ENCODE peak calls at places on chromosomes 16 and 17, in ten cellular contexts. One of them, this sample, is unnamed.

GRCh38 chr16:80991792-80992430 is 14.8 kb downstream of the CMC2 start:
- DNase-seq in colonic mucosa: no peak
- DNase-seq in tibial nerve: no peak
- DNase-seq in heart left ventricle: no peak
- DNase-seq in fibroblast of villous mesenchyme: no peak
- DNase-seq in upper lobe of right lung: no peak
- DNase-seq in cardiac fibroblast: no peak
- DNase-seq in lung: no peak
- DNase-seq in D721Med: no peak
- DNase-seq in progenitor cell of endocrine pancreas: no peak
- DNase-seq in this sample: no peak

GRCh38 chr17:8728251-8728925 is 16.2 kb downstream of the CCDC42 start:
- DNase-seq in fibroblast of villous mesenchyme: no peak
- DNase-seq in upper lobe of right lung: no peak
- DNase-seq in lung: no peak
- DNase-seq in progenitor cell of endocrine pancreas: no peak
- DNase-seq in tibial nerve: no peak
- DNase-seq in D721Med: no peak
- DNase-seq in cardiac fibroblast: peak
- DNase-seq in heart left ventricle: no peak
- DNase-seq in colonic mucosa: no peak
- DNase-seq in this sample: no peak

GRCh38 chr16:67886387-67886786 is 1.7 kb downstream of the NRN1L start:
- DNase-seq in D721Med: no peak
- DNase-seq in cardiac fibroblast: no peak
- DNase-seq in heart left ventricle: no peak
- DNase-seq in colonic mucosa: no peak
- DNase-seq in upper lobe of right lung: peak
- DNase-seq in progenitor cell of endocrine pancreas: no peak
- DNase-seq in lung: peak
- DNase-seq in fibroblast of villous mesenchyme: no peak
- DNase-seq in tibial nerve: no peak
- DNase-seq in this sample: no peak

GRCh38 chr17:34135841-34136240 is 119.2 kb upstream of the CCL2 start:
- DNase-seq in tibial nerve: no peak
- DNase-seq in D721Med: no peak
- DNase-seq in lung: no peak
- DNase-seq in upper lobe of right lung: no peak
- DNase-seq in heart left ventricle: no peak
- DNase-seq in progenitor cell of endocrine pancreas: no peak
- DNase-seq in cardiac fibroblast: no peak
- DNase-seq in fibroblast of villous mesenchyme: no peak
- DNase-seq in colonic mucosa: no peak
- DNase-seq in this sample: no peak

GRCh38 chr17:1200440-1200839 is 20.7 kb upstream of the ABR start:
- DNase-seq in lung: no peak
- DNase-seq in progenitor cell of endocrine pancreas: no peak
- DNase-seq in upper lobe of right lung: no peak
- DNase-seq in colonic mucosa: no peak
- DNase-seq in tibial nerve: no peak
- DNase-seq in cardiac fibroblast: no peak
- DNase-seq in heart left ventricle: no peak
- DNase-seq in D721Med: no peak
- DNase-seq in fibroblast of villous mesenchyme: no peak
- DNase-seq in this sample: no peak

GRCh38 chr16:88905563-88905962 is 39.1 kb upstream of the PABPN1L start:
- DNase-seq in colonic mucosa: no peak
- DNase-seq in heart left ventricle: no peak
- DNase-seq in upper lobe of right lung: no peak
- DNase-seq in cardiac fibroblast: no peak
- DNase-seq in lung: no peak
- DNase-seq in D721Med: no peak
- DNase-seq in progenitor cell of endocrine pancreas: no peak
- DNase-seq in fibroblast of villous mesenchyme: no peak
- DNase-seq in tibial nerve: no peak
- DNase-seq in this sample: no peak

GRCh38 chr17:75394332-75394918 is 11.1 kb downstream of the GRB2 start:
- DNase-seq in upper lobe of right lung: no peak
- DNase-seq in progenitor cell of endocrine pancreas: no peak
- DNase-seq in lung: no peak
- DNase-seq in colonic mucosa: no peak
- DNase-seq in tibial nerve: no peak
- DNase-seq in D721Med: no peak
- DNase-seq in fibroblast of villous mesenchyme: no peak
- DNase-seq in cardiac fibroblast: no peak
- DNase-seq in heart left ventricle: no peak
- DNase-seq in this sample: no peak

GRCh38 chr16:85884808-85885463 is 14.0 kb upstream of the IRF8 start:
- DNase-seq in fibroblast of villous mesenchyme: no peak
- DNase-seq in heart left ventricle: no peak
- DNase-seq in lung: no peak
- DNase-seq in D721Med: no peak
- DNase-seq in cardiac fibroblast: no peak
- DNase-seq in upper lobe of right lung: no peak
- DNase-seq in colonic mucosa: no peak
- DNase-seq in tibial nerve: no peak
- DNase-seq in progenitor cell of endocrine pancreas: no peak
- DNase-seq in this sample: no peak

GRCh38 chr17:8912060-8912981 is 44.8 kb upstream of the PIK3R6 start:
- DNase-seq in heart left ventricle: no peak
- DNase-seq in upper lobe of right lung: no peak
- DNase-seq in fibroblast of villous mesenchyme: no peak
- DNase-seq in cardiac fibroblast: no peak
- DNase-seq in lung: no peak
- DNase-seq in colonic mucosa: no peak
- DNase-seq in tibial nerve: no peak
- DNase-seq in D721Med: no peak
- DNase-seq in progenitor cell of endocrine pancreas: no peak
- DNase-seq in this sample: no peak

GRCh38 chr16:85234310-85235235 is 122.3 kb upstream of the CIBAR2 start:
- DNase-seq in cardiac fibroblast: peak
- DNase-seq in D721Med: peak
- DNase-seq in colonic mucosa: peak
- DNase-seq in fibroblast of villous mesenchyme: peak
- DNase-seq in tibial nerve: peak
- DNase-seq in upper lobe of right lung: peak
- DNase-seq in lung: peak
- DNase-seq in progenitor cell of endocrine pancreas: peak
- DNase-seq in heart left ventricle: peak
- DNase-seq in this sample: peak

GRCh38 chr17:30093463-30094147 is 23.0 kb upstream of the NSRP1 start:
- DNase-seq in colonic mucosa: peak
- DNase-seq in D721Med: peak
- DNase-seq in heart left ventricle: no peak
- DNase-seq in tibial nerve: no peak
- DNase-seq in progenitor cell of endocrine pancreas: peak
- DNase-seq in cardiac fibroblast: peak
- DNase-seq in fibroblast of villous mesenchyme: peak
- DNase-seq in lung: no peak
- DNase-seq in upper lobe of right lung: no peak
- DNase-seq in this sample: no peak

GRCh38 chr16:19810817-19811731 is 73.6 kb downstream of the GPRC5B start:
- DNase-seq in colonic mucosa: no peak
- DNase-seq in D721Med: no peak
- DNase-seq in tibial nerve: no peak
- DNase-seq in heart left ventricle: no peak
- DNase-seq in cardiac fibroblast: peak
- DNase-seq in lung: no peak
- DNase-seq in progenitor cell of endocrine pancreas: no peak
- DNase-seq in upper lobe of right lung: no peak
- DNase-seq in fibroblast of villous mesenchyme: peak
- DNase-seq in this sample: peak

GRCh38 chr16:75203106-75203505 is 3.9 kb downstream of the CTRB2 start:
- DNase-seq in tibial nerve: no peak
- DNase-seq in D721Med: no peak
- DNase-seq in progenitor cell of endocrine pancreas: no peak
- DNase-seq in heart left ventricle: no peak
- DNase-seq in upper lobe of right lung: peak
- DNase-seq in colonic mucosa: no peak
- DNase-seq in lung: no peak
- DNase-seq in fibroblast of villous mesenchyme: no peak
- DNase-seq in cardiac fibroblast: no peak
- DNase-seq in this sample: no peak

GRCh38 chr17:82300707-82301270 is 16.6 kb downstream of the CD7 start:
- DNase-seq in upper lobe of right lung: peak
- DNase-seq in fibroblast of villous mesenchyme: peak
- DNase-seq in colonic mucosa: peak
- DNase-seq in D721Med: peak
- DNase-seq in progenitor cell of endocrine pancreas: peak
- DNase-seq in lung: peak
- DNase-seq in cardiac fibroblast: peak
- DNase-seq in tibial nerve: no peak
- DNase-seq in heart left ventricle: peak
- DNase-seq in this sample: peak

GRCh38 chr17:17313350-17313991 is 10.3 kb downstream of the NT5M start:
- DNase-seq in colonic mucosa: peak
- DNase-seq in tibial nerve: no peak
- DNase-seq in lung: peak
- DNase-seq in heart left ventricle: peak
- DNase-seq in D721Med: no peak
- DNase-seq in fibroblast of villous mesenchyme: no peak
- DNase-seq in progenitor cell of endocrine pancreas: peak
- DNase-seq in upper lobe of right lung: peak
- DNase-seq in cardiac fibroblast: peak
- DNase-seq in this sample: no peak
- TF ChIP-seq CTCF in colonic mucosa: peak
- TF ChIP-seq CTCF in tibial nerve: peak
- TF ChIP-seq CTCF in lung: peak
- TF ChIP-seq CTCF in heart left ventricle: peak
- TF ChIP-seq CTCF in D721Med: peak
- TF ChIP-seq CTCF in fibroblast of villous mesenchyme: peak
- TF ChIP-seq CTCF in progenitor cell of endocrine pancreas: peak
- TF ChIP-seq CTCF in upper lobe of right lung: peak
- TF ChIP-seq CTCF in cardiac fibroblast: peak
- TF ChIP-seq CTCF in this sample: peak

DNA sequence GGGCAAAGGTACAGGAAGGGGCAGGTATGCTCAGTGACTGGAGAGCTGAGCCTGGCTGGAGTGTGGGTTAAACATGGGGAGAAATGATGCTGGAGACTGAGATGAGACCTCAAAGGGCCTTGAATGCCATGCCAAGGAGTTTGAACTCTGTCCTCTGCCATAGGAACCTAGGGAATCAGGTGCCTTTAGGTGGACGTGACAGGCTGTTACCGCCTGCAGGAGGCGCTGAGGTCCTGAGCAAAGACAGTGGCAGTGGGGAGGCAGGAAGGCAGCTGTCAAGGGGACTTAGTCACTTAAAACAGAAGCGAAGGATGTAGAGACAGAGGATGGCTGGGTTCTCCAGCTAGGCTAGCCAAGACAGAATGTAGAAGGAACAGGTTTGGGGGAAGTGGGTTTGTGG is 9.1 kb downstream of the PSMB3 start:
- DNase-seq in cardiac fibroblast: peak
- DNase-seq in upper lobe of right lung: no peak
- DNase-seq in colonic mucosa: peak
- DNase-seq in D721Med: no peak
- DNase-seq in lung: no peak
- DNase-seq in tibial nerve: no peak
- DNase-seq in heart left ventricle: no peak
- DNase-seq in progenitor cell of endocrine pancreas: no peak
- DNase-seq in fibroblast of villous mesenchyme: peak
- DNase-seq in this sample: no peak
- TF ChIP-seq CTCF in cardiac fibroblast: peak
- TF ChIP-seq CTCF in upper lobe of right lung: peak
- TF ChIP-seq CTCF in colonic mucosa: no peak
- TF ChIP-seq CTCF in D721Med: peak
- TF ChIP-seq CTCF in lung: no peak
- TF ChIP-seq CTCF in tibial nerve: no peak
- TF ChIP-seq CTCF in heart left ventricle: no peak
- TF ChIP-seq CTCF in progenitor cell of endocrine pancreas: peak
- TF ChIP-seq CTCF in fibroblast of villous mesenchyme: peak
- TF ChIP-seq CTCF in this sample: peak

GRCh38 chr17:4009164-4009785 is 45.0 kb upstream of the ATP2A3 start:
- DNase-seq in upper lobe of right lung: no peak
- DNase-seq in progenitor cell of endocrine pancreas: no peak
- DNase-seq in fibroblast of villous mesenchyme: no peak
- DNase-seq in cardiac fibroblast: no peak
- DNase-seq in D721Med: no peak
- DNase-seq in colonic mucosa: no peak
- DNase-seq in lung: no peak
- DNase-seq in heart left ventricle: no peak
- DNase-seq in tibial nerve: no peak
- DNase-seq in this sample: no peak

GRCh38 chr17:4006745-4007211 is 42.5 kb upstream of the ATP2A3 start:
- DNase-seq in colonic mucosa: no peak
- DNase-seq in heart left ventricle: no peak
- DNase-seq in tibial nerve: no peak
- DNase-seq in cardiac fibroblast: no peak
- DNase-seq in progenitor cell of endocrine pancreas: no peak
- DNase-seq in D721Med: no peak
- DNase-seq in fibroblast of villous mesenchyme: no peak
- DNase-seq in upper lobe of right lung: no peak
- DNase-seq in lung: peak
- DNase-seq in this sample: peak

GRCh38 chr17:4008496-4009163 is 44.4 kb upstream of the ATP2A3 start:
- DNase-seq in upper lobe of right lung: no peak
- DNase-seq in cardiac fibroblast: no peak
- DNase-seq in progenitor cell of endocrine pancreas: no peak
- DNase-seq in colonic mucosa: no peak
- DNase-seq in D721Med: peak
- DNase-seq in tibial nerve: no peak
- DNase-seq in fibroblast of villous mesenchyme: no peak
- DNase-seq in heart left ventricle: no peak
- DNase-seq in lung: no peak
- DNase-seq in this sample: no peak

GRCh38 chr17:4007346-4008081 is 43.3 kb upstream of the ATP2A3 start:
- DNase-seq in D721Med: no peak
- DNase-seq in progenitor cell of endocrine pancreas: no peak
- DNase-seq in upper lobe of right lung: no peak
- DNase-seq in heart left ventricle: no peak
- DNase-seq in colonic mucosa: no peak
- DNase-seq in cardiac fibroblast: no peak
- DNase-seq in tibial nerve: no peak
- DNase-seq in lung: no peak
- DNase-seq in fibroblast of villous mesenchyme: no peak
- DNase-seq in this sample: peak

DNA sequence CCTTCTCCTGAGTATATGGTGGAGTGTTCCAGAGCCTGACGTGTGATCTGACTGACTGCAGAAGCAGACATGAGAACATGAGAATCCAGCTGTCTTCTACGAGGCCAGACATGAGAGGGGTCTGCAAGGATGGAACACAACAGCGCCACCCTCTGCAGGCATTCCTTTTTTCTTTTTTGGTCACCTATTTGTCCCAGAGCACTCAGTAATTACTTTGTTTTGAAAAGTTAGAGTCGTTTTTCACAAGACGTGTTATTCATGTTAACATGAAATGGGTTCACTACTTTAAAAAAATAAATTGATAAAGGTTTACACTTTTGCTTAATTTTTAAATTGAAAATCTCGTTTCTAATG is 43.8 kb upstream of the ATP2A3 start:
- DNase-seq in upper lobe of right lung: no peak
- DNase-seq in tibial nerve: no peak
- DNase-seq in fibroblast of villous mesenchyme: no peak
- DNase-seq in progenitor cell of endocrine pancreas: no peak
- DNase-seq in heart left ventricle: no peak
- DNase-seq in lung: no peak
- DNase-seq in D721Med: peak
- DNase-seq in cardiac fibroblast: no peak
- DNase-seq in colonic mucosa: no peak
- DNase-seq in this sample: no peak
- TF ChIP-seq CTCF in upper lobe of right lung: peak
- TF ChIP-seq CTCF in tibial nerve: no peak
- TF ChIP-seq CTCF in fibroblast of villous mesenchyme: no peak
- TF ChIP-seq CTCF in progenitor cell of endocrine pancreas: no peak
- TF ChIP-seq CTCF in heart left ventricle: no peak
- TF ChIP-seq CTCF in lung: no peak
- TF ChIP-seq CTCF in D721Med: no peak
- TF ChIP-seq CTCF in cardiac fibroblast: peak
- TF ChIP-seq CTCF in colonic mucosa: no peak
- TF ChIP-seq CTCF in this sample: peak

GRCh38 chr17:62965649-62966425 is at the start of gene TANC2:
- DNase-seq in fibroblast of villous mesenchyme: peak
- DNase-seq in upper lobe of right lung: peak
- DNase-seq in progenitor cell of endocrine pancreas: peak
- DNase-seq in D721Med: peak
- DNase-seq in colonic mucosa: peak
- DNase-seq in heart left ventricle: peak
- DNase-seq in cardiac fibroblast: peak
- DNase-seq in lung: peak
- DNase-seq in tibial nerve: peak
- DNase-seq in this sample: peak
- TF ChIP-seq CTCF in fibroblast of villous mesenchyme: no peak
- TF ChIP-seq CTCF in upper lobe of right lung: no peak
- TF ChIP-seq CTCF in progenitor cell of endocrine pancreas: no peak
- TF ChIP-seq CTCF in D721Med: peak
- TF ChIP-seq CTCF in colonic mucosa: no peak
- TF ChIP-seq CTCF in heart left ventricle: no peak
- TF ChIP-seq CTCF in cardiac fibroblast: no peak
- TF ChIP-seq CTCF in lung: no peak
- TF ChIP-seq CTCF in tibial nerve: no peak
- TF ChIP-seq CTCF in this sample: no peak